ENCODE peak calls at places on chromosomes 5 and 9, in five cellular contexts. J, C, N, F and V are unnamed samples. For H3K4me1, the result is how much of the 10 kb centered on the place peaks cover.

GRCh38 chr5:77882670-77883257 is 106.6 kb upstream of the TBCA start:
- DNase-seq in J (peak), C (no peak), N (no peak), F (no peak), V (no peak)

GRCh38 chr5:9431151-9431495 is 114.8 kb downstream of the SEMA5A start:
- DNase-seq in J (no peak), C (no peak), N (no peak), F (no peak), V (no peak)

GRCh38 chr5:80763873-80764647 is 109.3 kb upstream of the DHFR start:
- DNase-seq in J (no peak), C (no peak), N (no peak), F (no peak), V (no peak)

GRCh38 chr5:39395521-39395920 is 29.3 kb downstream of the DAB2 start:
- DNase-seq in J (no peak), C (no peak), N (no peak), F (no peak), V (no peak)

GRCh38 chr5:147530801-147531389 is 21.0 kb upstream of the DPYSL3 start:
- DNase-seq in J (peak), C (no peak), N (no peak), F (no peak), V (no peak)

GRCh38 chr9:17723656-17724055 is 144.8 kb downstream of the SH3GL2 start:
- DNase-seq in J (no peak), C (no peak), N (no peak), F (no peak), V (no peak)

GRCh38 chr9:20872340-20872977 is 159.0 kb downstream of the HACD4 start:
- DNase-seq in J (peak), C (no peak), N (no peak), F (no peak), V (no peak)

GRCh38 chr5:761206-761771 is 23.2 kb downstream of the ZDHHC11B start:
- DNase-seq in J (no peak), C (peak), N (no peak), F (no peak), V (no peak)

GRCh38 chr9:116491659-116492058 is 195.4 kb upstream of the TRIM32 start:
- DNase-seq in J (no peak), C (no peak), N (no peak), F (no peak), V (no peak)

GRCh38 chr5:17185776-17186175 is 31.7 kb upstream of the BASP1 start:
- DNase-seq in J (peak), C (peak), N (no peak), F (no peak), V (no peak)

GRCh38 chr9:121463026-121463827 is 36.4 kb downstream of the GGTA1 start:
- DNase-seq in J (no peak), C (peak), N (peak), F (peak), V (peak)

GRCh38 chr9:137273616-137274320 is 3.8 kb upstream of the TOR4A start:
- DNase-seq in J (no peak), C (no peak), N (no peak), F (no peak), V (no peak)

GRCh38 chr9:73151653-73152382 is at the start of gene ANXA1:
- DNase-seq in J (peak), C (no peak), N (no peak), F (no peak), V (peak)

GRCh38 chr9:131160416-131161112 is 35.2 kb downstream of the NUP214 start:
- DNase-seq in J (no peak), C (no peak), N (no peak), F (no peak), V (no peak)

GRCh38 chr5:128015978-128016377 is 67.6 kb upstream of the SLC12A2 start:
- DNase-seq in J (no peak), C (no peak), N (no peak), F (no peak), V (no peak)

GRCh38 chr5:160423025-160423554 is 1.4 kb downstream of the PTTG1 start:
- DNase-seq in J (no peak), C (no peak), N (no peak), F (no peak), V (no peak)

GRCh38 chr5:89043676-89044075 is 160.7 kb upstream of the MEF2C start:
- DNase-seq in J (peak), C (no peak), N (no peak), F (no peak), V (no peak)

GRCh38 chr5:66958984-66959641 is 237.5 kb downstream of the CD180 start:
- DNase-seq in J (peak), C (peak), N (peak), F (peak), V (no peak)

GRCh38 chr9:13386324-13386723 is 106.8 kb upstream of the MPDZ start:
- DNase-seq in J (no peak), C (no peak), N (no peak), F (no peak), V (no peak)

GRCh38 chr9:2087500-2088313 is 72.6 kb downstream of the SMARCA2 start:
- DNase-seq in J (peak), C (no peak), N (no peak), F (no peak), V (peak)

GRCh38 chr9:33445941-33446506 is 1.4 kb downstream of the AQP3 start:
- DNase-seq in J (no peak), C (no peak), N (no peak), F (no peak), V (no peak)

GRCh38 chr5:55597014-55597981 is 62.5 kb upstream of the PLPP1 start:
- DNase-seq in J (peak), C (peak), N (peak), F (no peak), V (no peak)

GRCh38 chr9:37650873-37651768 is at the start of gene FRMPD1:
- DNase-seq in J (no peak), C (peak), N (peak), F (peak), V (peak)

GRCh38 chr9:3997492-3997891 is 302.4 kb downstream of the GLIS3 start:
- DNase-seq in J (no peak), C (no peak), N (no peak), F (no peak), V (no peak)

GRCh38 chr9:109971226-109971625 is 191.2 kb downstream of the PALM2AKAP2 start:
- DNase-seq in J (no peak), C (no peak), N (no peak), F (no peak), V (no peak)

GRCh38 chr5:21680196-21680595 is 1172.9 kb downstream of the CDH12 start:
- DNase-seq in J (no peak), C (no peak), N (no peak), F (no peak), V (no peak)

GRCh38 chr9:77901771-77902170 is 129.8 kb downstream of the GNAQ start:
- DNase-seq in J (no peak), C (no peak), N (no peak), F (no peak), V (no peak)

GRCh38 chr9:70324963-70325362 is 66.2 kb downstream of the SMC5 start:
- DNase-seq in J (no peak), C (no peak), N (no peak), F (no peak), V (no peak)

GRCh38 chr9:3054017-3054586 is 210.2 kb upstream of the PUM3 start:
- DNase-seq in J (no peak), C (no peak), N (no peak), F (no peak), V (no peak)

GRCh38 chr5:98769256-98770157 is 4.0 kb upstream of the RGMB start:
- DNase-seq in J (peak), C (peak), N (peak), F (peak), V (no peak)

GRCh38 chr5:154783774-154784460 is 28.7 kb downstream of the LARP1 start:
- DNase-seq in J (no peak), C (no peak), N (no peak), F (no peak), V (no peak)

GRCh38 chr5:154788212-154788611 is 33.0 kb downstream of the LARP1 start:
- DNase-seq in J (no peak), C (no peak), N (no peak), F (no peak), V (no peak)

GRCh38 chr5:154784856-154785255 is 29.7 kb downstream of the LARP1 start:
- DNase-seq in J (no peak), C (no peak), N (no peak), F (no peak), V (no peak)

GRCh38 chr5:154782812-154783592 is 27.8 kb downstream of the LARP1 start:
- DNase-seq in J (no peak), C (no peak), N (no peak), F (no peak), V (no peak)

DNA sequence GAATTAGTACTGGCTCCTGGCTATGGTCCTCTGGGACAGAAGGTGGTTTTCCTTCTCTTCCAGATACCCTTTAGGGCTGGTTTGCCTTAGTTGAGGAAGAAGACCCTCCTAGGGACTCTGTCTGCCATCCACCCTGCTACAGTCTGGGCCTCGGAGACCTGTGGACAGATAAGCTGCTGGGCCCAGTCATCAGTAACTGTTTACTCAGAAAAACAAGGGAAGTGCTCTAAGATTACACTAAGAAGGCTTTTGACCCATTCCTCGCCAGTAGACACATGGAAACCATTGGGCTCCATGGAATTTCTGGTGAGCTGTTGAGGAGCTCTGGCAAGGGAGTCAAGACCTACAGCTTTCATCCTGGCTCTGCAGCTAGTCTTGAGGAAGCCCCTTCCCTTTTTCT is 31.2 kb downstream of the LARP1 start:
- DNase-seq in J (no peak), C (no peak), N (no peak), F (no peak), V (no peak)
- H3K4me1 ChIP-seq in J (under half), C (half or more), N (half or more), F (under half), V (under half)

GRCh38 chr9:134740071-134740470 is 98.5 kb downstream of the COL5A1 start:
- DNase-seq in J (no peak), C (no peak), N (no peak), F (no peak), V (no peak)
- H3K4me1 ChIP-seq in J (under half), C (under half), N (under half), F (under half), V (under half)

DNA sequence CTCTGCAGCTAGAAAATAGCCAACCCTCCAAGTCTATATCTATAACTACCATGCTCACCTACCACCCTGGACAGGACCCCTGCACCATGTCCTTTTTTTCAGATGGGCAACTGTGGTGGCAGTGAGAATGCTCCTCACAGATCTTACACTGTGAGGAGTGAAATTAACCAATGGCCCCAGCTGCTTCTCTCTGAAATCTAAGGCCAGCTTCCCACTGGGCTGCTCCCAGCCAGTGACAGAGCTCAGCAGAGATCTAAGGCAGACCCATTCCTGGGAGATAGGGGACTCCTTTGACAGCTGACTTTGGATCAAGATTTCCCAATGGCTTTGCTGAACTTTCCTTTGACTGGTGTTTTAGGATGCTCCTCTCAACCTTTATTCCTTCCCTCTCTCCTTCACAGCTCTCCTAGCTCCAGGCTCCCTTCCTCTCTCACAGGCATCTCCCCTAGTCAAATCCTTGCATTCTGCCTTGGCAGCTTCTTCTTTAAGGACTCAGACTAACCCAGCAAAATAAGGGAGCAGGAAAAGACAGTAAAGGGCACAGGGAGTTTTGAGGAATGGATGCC is 1.6 kb upstream of the ARAP3 start:
- DNase-seq in J (no peak), C (no peak), N (no peak), F (no peak), V (no peak)
- H3K4me1 ChIP-seq in J (under half), C (under half), N (half or more), F (under half), V (under half)

GRCh38 chr9:90774682-90775081 is 26.9 kb upstream of the SYK start:
- DNase-seq in J (no peak), C (no peak), N (no peak), F (no peak), V (no peak)
- H3K4me1 ChIP-seq in J (under half), C (under half), N (under half), F (under half), V (under half)

GRCh38 chr5:150143725-150144058 is 12.0 kb downstream of the PDGFRB start:
- DNase-seq in J (no peak), C (no peak), N (peak), F (no peak), V (no peak)
- H3K4me1 ChIP-seq in J (half or more), C (half or more), N (half or more), F (under half), V (under half)